ENCODE peak calls at places on chromosome 17, in six cellular contexts. F, A, T, B, O and Y are unnamed samples.

GRCh38 chr17:78737332-78737731 is 44.7 kb downstream of the CYTH1 start:
- DNase-seq in O (no peak), T (no peak), B (no peak), A (no peak), F (no peak), Y (no peak)

GRCh38 chr17:52297230-52298010 is 138.9 kb upstream of the CA10 start:
- DNase-seq in T (no peak), A (peak), O (no peak), F (no peak), B (no peak), Y (no peak)

GRCh38 chr17:13776027-13776551 is 174.4 kb upstream of the HS3ST3A1 start:
- DNase-seq in B (no peak), T (no peak), F (no peak), O (no peak), A (no peak), Y (no peak)

GRCh38 chr17:48791128-48792032 is 25.6 kb downstream of the TTLL6 start:
- DNase-seq in A (peak), B (peak), F (peak), T (peak), O (peak), Y (peak)

GRCh38 chr17:73261617-73261951 is at the start of gene CPSF4L:
- DNase-seq in A (no peak), B (no peak), T (no peak), F (no peak), O (no peak), Y (no peak)

GRCh38 chr17:52754838-52755237 is 596.3 kb upstream of the CA10 start:
- DNase-seq in A (no peak), O (no peak), T (no peak), B (no peak), F (no peak), Y (no peak)

GRCh38 chr17:50219939-50220465 is 18.6 kb upstream of the COL1A1 start:
- DNase-seq in O (no peak), A (peak), B (no peak), T (no peak), F (no peak), Y (no peak)

GRCh38 chr17:15463363-15463762 is 4.1 kb downstream of the CDRT4 start:
- DNase-seq in A (peak), T (no peak), O (no peak), F (no peak), B (no peak), Y (peak)

GRCh38 chr17:32495347-32496253 is 8.8 kb downstream of the CDK5R1 start:
- DNase-seq in A (no peak), B (no peak), F (no peak), T (no peak), O (no peak), Y (no peak)

GRCh38 chr17:48604770-48605329 is at the start of gene HOXB6:
- DNase-seq in T (no peak), A (no peak), F (no peak), B (peak), O (no peak), Y (no peak)

GRCh38 chr17:56150631-56151030 is 2.6 kb upstream of the ANKFN1 start:
- DNase-seq in F (no peak), O (no peak), B (no peak), T (no peak), A (peak), Y (no peak)

GRCh38 chr17:41777579-41778188 is 8.8 kb downstream of the JUP start:
- DNase-seq in B (no peak), O (no peak), F (no peak), A (peak), T (no peak), Y (no peak)

GRCh38 chr17:21134559-21134958 is 7.8 kb downstream of the DHRS7B start:
- DNase-seq in O (no peak), T (no peak), A (no peak), B (no peak), F (no peak), Y (no peak)

GRCh38 chr17:28315846-28316705 is 2.9 kb upstream of the TMEM97 start:
- DNase-seq in A (no peak), F (no peak), B (no peak), T (no peak), O (no peak), Y (no peak)

GRCh38 chr17:68089881-68090280 is 54.3 kb downstream of the KPNA2 start:
- DNase-seq in O (no peak), A (peak), T (no peak), B (no peak), F (peak), Y (no peak)

GRCh38 chr17:8192070-8192815 is 2.3 kb upstream of the BORCS6 start:
- DNase-seq in A (peak), O (peak), F (no peak), T (no peak), B (peak), Y (peak)

GRCh38 chr17:50151937-50152547 is 1.6 kb upstream of the PPP1R9B start:
- DNase-seq in B (peak), F (peak), O (no peak), T (no peak), A (peak), Y (peak)

GRCh38 chr17:4534515-4534914 is 20.7 kb downstream of the MYBBP1A start:
- DNase-seq in O (no peak), A (no peak), T (no peak), B (no peak), F (no peak), Y (no peak)

GRCh38 chr17:81037026-81037782 is 2.3 kb downstream of the BAIAP2 start:
- DNase-seq in O (no peak), B (no peak), T (no peak), A (peak), F (no peak), Y (no peak)

GRCh38 chr17:67718325-67718941 is 697 bp downstream of the NOL11 start:
- DNase-seq in O (no peak), B (peak), A (peak), F (no peak), T (no peak), Y (no peak)

GRCh38 chr17:34099859-34100258 is 155.2 kb upstream of the CCL2 start:
- DNase-seq in T (no peak), O (no peak), A (no peak), F (no peak), B (no peak), Y (no peak)

GRCh38 chr17:78379134-78379497 is 667 bp downstream of the PGS1 start:
- DNase-seq in F (no peak), A (peak), T (no peak), B (no peak), O (no peak), Y (no peak)

GRCh38 chr17:64162575-64162974 is 32.6 kb upstream of the ERN1 start:
- DNase-seq in T (no peak), B (no peak), A (no peak), F (no peak), O (no peak), Y (no peak)

GRCh38 chr17:9905902-9906301 is 831 bp upstream of the RCVRN start:
- DNase-seq in B (peak), F (peak), T (no peak), A (peak), O (no peak), Y (peak)

GRCh38 chr17:67514998-67515397 is 137.9 kb downstream of the PITPNC1 start:
- DNase-seq in B (no peak), T (no peak), O (no peak), A (no peak), F (no peak), Y (no peak)

GRCh38 chr17:82281076-82281475 is 7.6 kb upstream of the CSNK1D start:
- DNase-seq in A (no peak), T (no peak), F (no peak), O (no peak), B (no peak), Y (no peak)

GRCh38 chr17:9090641-9091096 is 69.4 kb downstream of the NTN1 start:
- DNase-seq in B (no peak), T (no peak), F (no peak), O (no peak), A (no peak), Y (no peak)

GRCh38 chr17:81365148-81365600 is 30.1 kb upstream of the BAHCC1 start:
- DNase-seq in O (no peak), A (no peak), B (peak), T (no peak), F (peak), Y (peak)

GRCh38 chr17:7959503-7960253 is 27.7 kb downstream of the CNTROB start:
- DNase-seq in A (peak), T (no peak), F (no peak), B (no peak), O (no peak), Y (no peak)

GRCh38 chr17:49193513-49194296 is 16.7 kb downstream of the GNGT2 start:
- DNase-seq in T (no peak), O (peak), B (peak), F (peak), A (no peak), Y (peak)

GRCh38 chr17:81229666-81229920 is 6.8 kb upstream of the CEP131 start:
- DNase-seq in A (no peak), T (no peak), B (no peak), O (no peak), F (no peak), Y (no peak)

GRCh38 chr17:63701477-63702222 is 1.7 kb upstream of the LIMD2 start:
- DNase-seq in A (no peak), O (no peak), T (no peak), F (no peak), B (peak), Y (no peak)

GRCh38 chr17:2481760-2482159 is 29.9 kb downstream of the METTL16 start:
- DNase-seq in A (no peak), T (no peak), B (no peak), O (no peak), F (no peak), Y (no peak)
- TF ChIP-seq SP1 in A (no peak), T (no peak), B (no peak), O (no peak), F (no peak), Y (no peak)

GRCh38 chr17:59327891-59328290 is 3.6 kb upstream of the YPEL2 start:
- DNase-seq in B (no peak), T (no peak), A (no peak), O (no peak), F (no peak), Y (no peak)

GRCh38 chr17:59331129-59331928 is at the start of gene YPEL2:
- DNase-seq in T (peak), A (peak), B (peak), O (peak), F (peak), Y (peak)

GRCh38 chr17:59330314-59330942 is 1.0 kb upstream of the YPEL2 start:
- DNase-seq in T (no peak), B (peak), F (no peak), A (peak), O (no peak), Y (peak)

GRCh38 chr17:59328534-59329095 is 2.8 kb upstream of the YPEL2 start:
- DNase-seq in B (no peak), O (no peak), T (no peak), A (no peak), F (no peak), Y (no peak)

GRCh38 chr17:59329558-59330313 is 1.7 kb upstream of the YPEL2 start:
- DNase-seq in T (peak), B (peak), A (peak), O (peak), F (peak), Y (peak)
- TF ChIP-seq ATF3 in T (no peak), B (no peak), A (no peak), O (no peak), F (no peak), Y (no peak)

DNA sequence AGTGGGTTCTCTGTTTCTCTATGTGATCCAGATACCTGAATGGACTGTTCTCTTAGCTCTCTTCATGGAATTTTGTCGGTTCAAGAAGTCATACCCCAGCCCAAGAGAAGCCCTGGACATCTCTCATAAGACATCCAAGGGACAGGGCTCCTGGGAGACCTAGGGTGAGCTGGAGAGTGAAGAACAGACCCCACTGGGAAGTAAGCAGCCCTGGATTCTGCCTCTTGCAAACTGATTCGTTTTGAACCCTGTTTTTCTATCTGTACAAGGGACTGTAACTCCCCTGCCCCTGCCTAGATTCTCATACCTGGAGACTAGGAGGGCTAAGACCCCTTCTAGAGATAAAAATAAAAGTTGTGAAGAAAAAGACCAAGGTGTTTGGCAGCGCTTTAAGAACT is 460 bp downstream of the CCL3L1 start:
- DNase-seq in A (no peak), B (no peak), O (no peak), F (no peak), T (no peak), Y (no peak)
- TF ChIP-seq MAX in A (no peak), B (no peak), O (no peak), F (no peak), T (no peak), Y (no peak)

DNA sequence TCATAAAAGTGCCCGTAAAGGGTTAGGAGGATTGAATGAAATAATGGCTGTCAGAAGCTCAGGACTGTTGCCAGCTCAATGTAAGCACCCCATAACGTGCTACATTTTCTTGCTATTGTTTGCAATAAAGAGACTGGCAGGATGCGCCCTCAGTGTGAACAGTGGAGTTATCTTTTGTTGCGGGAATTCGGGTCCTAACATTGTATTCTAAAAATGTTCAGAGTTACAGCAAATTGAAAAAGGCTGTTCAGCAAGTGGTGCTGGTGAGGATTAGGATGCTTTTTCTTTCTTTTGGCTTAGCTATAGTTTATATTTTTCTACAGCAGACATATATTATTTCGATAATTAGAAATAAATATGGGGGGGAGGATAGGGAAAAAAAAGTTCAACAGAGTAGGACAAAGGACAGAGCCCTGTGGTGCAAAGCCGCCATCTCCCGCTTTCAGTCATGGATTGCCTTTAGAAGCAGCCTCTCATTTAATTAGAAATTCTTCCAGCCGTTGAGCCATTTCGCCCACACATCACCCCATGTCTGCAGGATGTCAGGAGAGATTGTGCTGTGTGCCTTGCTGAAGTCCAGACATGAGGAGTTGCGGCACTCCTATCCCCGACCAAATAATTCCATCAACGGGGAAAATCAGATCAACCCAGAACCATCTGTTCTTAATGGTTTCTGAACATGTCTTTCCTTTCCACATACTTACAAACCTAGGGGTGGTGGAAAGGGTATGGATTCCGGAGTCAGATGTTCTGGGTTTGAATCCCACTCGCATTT is 21.0 kb upstream of the PYY start:
- DNase-seq in B (no peak), F (no peak), O (no peak), T (no peak), A (no peak), Y (no peak)
- TF ChIP-seq SP1 in B (no peak), F (no peak), O (no peak), T (no peak), A (no peak), Y (no peak)

GRCh38 chr17:43609613-43610385 is 51.9 kb downstream of the MEOX1 start:
- DNase-seq in B (no peak), A (no peak), T (no peak), F (no peak), O (no peak), Y (no peak)

GRCh38 chr17:43611230-43611969 is 50.3 kb downstream of the MEOX1 start:
- DNase-seq in A (no peak), B (peak), T (no peak), F (no peak), O (no peak), Y (no peak)

GRCh38 chr17:43612515-43612914 is 49.2 kb downstream of the MEOX1 start:
- DNase-seq in O (no peak), A (peak), F (no peak), T (no peak), B (no peak), Y (no peak)

GRCh38 chr17:43604549-43604948 is 57.2 kb downstream of the MEOX1 start:
- DNase-seq in F (no peak), B (no peak), O (no peak), A (no peak), T (no peak), Y (no peak)

DNA sequence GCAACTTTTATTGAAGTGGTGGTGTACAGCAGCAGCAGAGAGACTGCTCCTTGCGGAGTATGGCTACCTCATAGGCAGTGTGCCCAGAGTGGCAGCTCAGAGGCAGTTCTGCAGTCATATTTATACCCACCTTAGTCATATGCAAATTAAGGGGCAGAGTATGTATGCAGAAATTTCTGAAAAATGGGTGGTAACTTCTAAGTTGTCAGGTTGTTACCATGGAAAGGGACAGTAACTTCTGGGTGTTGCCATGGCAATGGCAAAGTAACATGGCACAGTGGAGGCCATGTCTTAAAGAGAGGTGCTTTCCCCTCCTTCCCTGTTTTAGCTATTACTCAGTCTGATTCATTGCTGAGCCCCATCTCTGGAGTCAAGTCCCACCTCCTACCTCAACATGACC is 53.4 kb downstream of the MEOX1 start:
- DNase-seq in A (no peak), B (no peak), F (no peak), T (no peak), O (peak), Y (no peak)
- TF ChIP-seq ATF3 in A (no peak), B (no peak), F (no peak), T (no peak), O (no peak), Y (no peak)